ENCODE peak calls at places on chromosomes 6 and 20, in eight cellular contexts. U, D, I, F, J, L, N and E are unnamed samples.

GRCh38 chr6:43347444-43347843 is 22.0 kb downstream of the ZNF318 start:
- DNase-seq in U (no peak), D (no peak), I (no peak), F (no peak), J (no peak), L (no peak), N (no peak), E (no peak)

GRCh38 chr6:63897459-63897858 is 261.9 kb downstream of the PHF3 start:
- DNase-seq in U (no peak), D (no peak), I (no peak), F (no peak), J (no peak), L (peak; percentile 11), N (no peak), E (no peak)

GRCh38 chr6:50994026-50994720 is 175.5 kb downstream of the TFAP2B start:
- DNase-seq in U (no peak), D (no peak), I (no peak), F (no peak), J (no peak), L (no peak), N (no peak), E (no peak)

GRCh38 chr6:145069966-145070365 is 665.4 kb downstream of the EPM2A start:
- DNase-seq in U (no peak), D (no peak), I (no peak), F (no peak), J (no peak), L (peak; percentile 53), N (no peak), E (no peak)

GRCh38 chr6:119215309-119215708 is 134.3 kb downstream of the MAN1A1 start:
- DNase-seq in U (no peak), D (no peak), I (no peak), F (no peak), J (no peak), L (no peak), N (no peak), E (no peak)

GRCh38 chr6:119270545-119270944 is 79.0 kb downstream of the MAN1A1 start:
- DNase-seq in U (no peak), D (no peak), I (no peak), F (no peak), J (no peak), L (no peak), N (no peak), E (no peak)

GRCh38 chr6:158142789-158143188 is 25.3 kb downstream of the SERAC1 start:
- DNase-seq in U (no peak), D (peak; percentile 86), I (no peak), F (no peak), J (no peak), L (peak; percentile 72), N (no peak), E (no peak)

GRCh38 chr6:150201285-150201684 is 58.4 kb downstream of the PPP1R14C start:
- DNase-seq in U (no peak), D (no peak), I (no peak), F (no peak), J (no peak), L (no peak), N (no peak), E (no peak)

GRCh38 chr6:163983601-163984445 is 569.3 kb downstream of the QKI start:
- DNase-seq in U (no peak), D (no peak), I (no peak), F (no peak), J (no peak), L (no peak), N (no peak), E (peak; percentile 33)

GRCh38 chr6:11398451-11399326 is 138.9 kb upstream of the TMEM170B start:
- DNase-seq in U (peak; percentile 41), D (no peak), I (no peak), F (no peak), J (no peak), L (no peak), N (no peak), E (no peak)

GRCh38 chr20:10519361-10520048 is 84.4 kb downstream of the SLX4IP start:
- DNase-seq in U (no peak), D (no peak), I (no peak), F (no peak), J (no peak), L (peak; percentile 76), N (no peak), E (no peak)

GRCh38 chr6:169046483-169047192 is 207.0 kb downstream of the THBS2 start:
- DNase-seq in U (no peak), D (no peak), I (no peak), F (no peak), J (no peak), L (peak; percentile 94), N (no peak), E (no peak)

GRCh38 chr6:18586133-18586532 is 199.0 kb downstream of the RNF144B start:
- DNase-seq in U (no peak), D (no peak), I (no peak), F (no peak), J (no peak), L (no peak), N (no peak), E (no peak)

GRCh38 chr6:120290964-120291363 is 941.4 kb upstream of the MAN1A1 start:
- DNase-seq in U (peak; percentile 87), D (no peak), I (no peak), F (no peak), J (no peak), L (no peak), N (no peak), E (no peak)

GRCh38 chr6:25755496-25755895 is 954 bp downstream of the SLC17A4 start:
- DNase-seq in U (no peak), D (no peak), I (no peak), F (no peak), J (no peak), L (no peak), N (no peak), E (no peak)